ENCODE peak calls at places on chromosomes 1 and 21, in five cellular contexts. One of them, this sample, is unnamed.
A peak's percentile ranks its signal among the peaks of the same experiment; 100 is the strongest.

GRCh38 chr21:43733529-43734071 is 14.7 kb downstream of the PDXK start:
- DNase-seq in NCI-H510A treated with DMSO at 0.1 percent for 48 hours: no peak
- DNase-seq in lower lobe of right lung: no peak
- DNase-seq in EH: peak; percentile 57
- DNase-seq in activated CD4-positive, CD25-positive, alpha-beta regulatory T cell treated with anti-CD3 and anti-CD28 coated beads, Interleukin-2, amount 50 U/mL, for 72 hours: no peak
- DNase-seq in this sample: peak; percentile 44

GRCh38 chr1:231626951-231627614 is 493 bp downstream of the DISC1 start:
- DNase-seq in NCI-H510A treated with DMSO at 0.1 percent for 48 hours: peak; percentile 40
- DNase-seq in lower lobe of right lung: peak; percentile 71
- DNase-seq in EH: peak; percentile 74
- DNase-seq in activated CD4-positive, CD25-positive, alpha-beta regulatory T cell treated with anti-CD3 and anti-CD28 coated beads, Interleukin-2, amount 50 U/mL, for 72 hours: peak; percentile 49
- DNase-seq in this sample: peak; percentile 51

GRCh38 chr21:25901580-25901979 is 166.8 kb downstream of the GABPA start:
- DNase-seq in NCI-H510A treated with DMSO at 0.1 percent for 48 hours: no peak
- DNase-seq in lower lobe of right lung: no peak
- DNase-seq in EH: peak; percentile 5
- DNase-seq in activated CD4-positive, CD25-positive, alpha-beta regulatory T cell treated with anti-CD3 and anti-CD28 coated beads, Interleukin-2, amount 50 U/mL, for 72 hours: no peak
- DNase-seq in this sample: no peak

GRCh38 chr1:98991127-98992003 is 13.3 kb downstream of the PLPPR5 start:
- DNase-seq in NCI-H510A treated with DMSO at 0.1 percent for 48 hours: no peak
- DNase-seq in lower lobe of right lung: no peak
- DNase-seq in EH: peak; percentile 72
- DNase-seq in activated CD4-positive, CD25-positive, alpha-beta regulatory T cell treated with anti-CD3 and anti-CD28 coated beads, Interleukin-2, amount 50 U/mL, for 72 hours: no peak
- DNase-seq in this sample: peak; percentile 62

GRCh38 chr1:234316486-234316885 is 56.8 kb upstream of the COA6 start:
- DNase-seq in NCI-H510A treated with DMSO at 0.1 percent for 48 hours: no peak
- DNase-seq in lower lobe of right lung: no peak
- DNase-seq in EH: no peak
- DNase-seq in activated CD4-positive, CD25-positive, alpha-beta regulatory T cell treated with anti-CD3 and anti-CD28 coated beads, Interleukin-2, amount 50 U/mL, for 72 hours: no peak
- DNase-seq in this sample: no peak

GRCh38 chr21:44759628-44760285 is 41.9 kb downstream of the UBE2G2 start:
- DNase-seq in NCI-H510A treated with DMSO at 0.1 percent for 48 hours: no peak
- DNase-seq in lower lobe of right lung: no peak
- DNase-seq in EH: no peak
- DNase-seq in activated CD4-positive, CD25-positive, alpha-beta regulatory T cell treated with anti-CD3 and anti-CD28 coated beads, Interleukin-2, amount 50 U/mL, for 72 hours: no peak
- DNase-seq in this sample: no peak

GRCh38 chr1:228955691-228956090 is 220.4 kb downstream of the RHOU start:
- DNase-seq in NCI-H510A treated with DMSO at 0.1 percent for 48 hours: no peak
- DNase-seq in lower lobe of right lung: no peak
- DNase-seq in EH: peak; percentile 21
- DNase-seq in activated CD4-positive, CD25-positive, alpha-beta regulatory T cell treated with anti-CD3 and anti-CD28 coated beads, Interleukin-2, amount 50 U/mL, for 72 hours: no peak
- DNase-seq in this sample: peak; percentile 72

GRCh38 chr1:24725209-24725651 is 20.0 kb upstream of the CLIC4 start:
- DNase-seq in NCI-H510A treated with DMSO at 0.1 percent for 48 hours: no peak
- DNase-seq in lower lobe of right lung: no peak
- DNase-seq in EH: peak; percentile 76
- DNase-seq in activated CD4-positive, CD25-positive, alpha-beta regulatory T cell treated with anti-CD3 and anti-CD28 coated beads, Interleukin-2, amount 50 U/mL, for 72 hours: no peak
- DNase-seq in this sample: no peak

GRCh38 chr1:90821152-90821792 is 104.2 kb upstream of the BARHL2 start:
- DNase-seq in NCI-H510A treated with DMSO at 0.1 percent for 48 hours: no peak
- DNase-seq in lower lobe of right lung: no peak
- DNase-seq in EH: no peak
- DNase-seq in activated CD4-positive, CD25-positive, alpha-beta regulatory T cell treated with anti-CD3 and anti-CD28 coated beads, Interleukin-2, amount 50 U/mL, for 72 hours: no peak
- DNase-seq in this sample: peak; percentile 85

GRCh38 chr1:197811769-197812168 is 36.5 kb upstream of the DENND1B start:
- DNase-seq in NCI-H510A treated with DMSO at 0.1 percent for 48 hours: no peak
- DNase-seq in lower lobe of right lung: no peak
- DNase-seq in EH: peak; percentile 38
- DNase-seq in activated CD4-positive, CD25-positive, alpha-beta regulatory T cell treated with anti-CD3 and anti-CD28 coated beads, Interleukin-2, amount 50 U/mL, for 72 hours: no peak
- DNase-seq in this sample: no peak

GRCh38 chr21:32604484-32604883 is 7.7 kb downstream of the CFAP298 start:
- DNase-seq in NCI-H510A treated with DMSO at 0.1 percent for 48 hours: peak; percentile 19
- DNase-seq in lower lobe of right lung: no peak
- DNase-seq in EH: no peak
- DNase-seq in activated CD4-positive, CD25-positive, alpha-beta regulatory T cell treated with anti-CD3 and anti-CD28 coated beads, Interleukin-2, amount 50 U/mL, for 72 hours: no peak
- DNase-seq in this sample: no peak

GRCh38 chr1:24639881-24640280 is 3.2 kb upstream of the SRRM1 start:
- DNase-seq in NCI-H510A treated with DMSO at 0.1 percent for 48 hours: no peak
- DNase-seq in lower lobe of right lung: no peak
- DNase-seq in EH: no peak
- DNase-seq in activated CD4-positive, CD25-positive, alpha-beta regulatory T cell treated with anti-CD3 and anti-CD28 coated beads, Interleukin-2, amount 50 U/mL, for 72 hours: no peak
- DNase-seq in this sample: no peak

GRCh38 chr1:89607888-89608626 is 24.9 kb upstream of the LRRC8C start:
- DNase-seq in NCI-H510A treated with DMSO at 0.1 percent for 48 hours: no peak
- DNase-seq in lower lobe of right lung: no peak
- DNase-seq in EH: no peak
- DNase-seq in activated CD4-positive, CD25-positive, alpha-beta regulatory T cell treated with anti-CD3 and anti-CD28 coated beads, Interleukin-2, amount 50 U/mL, for 72 hours: peak; percentile 58
- DNase-seq in this sample: no peak

GRCh38 chr1:197170538-197170937 is 24.1 kb upstream of the ASPM start:
- DNase-seq in NCI-H510A treated with DMSO at 0.1 percent for 48 hours: no peak
- DNase-seq in lower lobe of right lung: no peak
- DNase-seq in EH: no peak
- DNase-seq in activated CD4-positive, CD25-positive, alpha-beta regulatory T cell treated with anti-CD3 and anti-CD28 coated beads, Interleukin-2, amount 50 U/mL, for 72 hours: no peak
- DNase-seq in this sample: no peak

GRCh38 chr1:16145988-16146887 is 9.6 kb downstream of the EPHA2 start:
- DNase-seq in NCI-H510A treated with DMSO at 0.1 percent for 48 hours: no peak
- DNase-seq in lower lobe of right lung: peak; percentile 74
- DNase-seq in EH: peak; percentile 95
- DNase-seq in activated CD4-positive, CD25-positive, alpha-beta regulatory T cell treated with anti-CD3 and anti-CD28 coated beads, Interleukin-2, amount 50 U/mL, for 72 hours: no peak
- DNase-seq in this sample: peak; percentile 80

GRCh38 chr1:2204384-2205190 is 10.0 kb upstream of the FAAP20 start:
- DNase-seq in NCI-H510A treated with DMSO at 0.1 percent for 48 hours: no peak
- DNase-seq in lower lobe of right lung: peak; percentile 88
- DNase-seq in EH: peak; percentile 86
- DNase-seq in activated CD4-positive, CD25-positive, alpha-beta regulatory T cell treated with anti-CD3 and anti-CD28 coated beads, Interleukin-2, amount 50 U/mL, for 72 hours: no peak
- DNase-seq in this sample: no peak

GRCh38 chr1:55067022-55067781 is 27.9 kb downstream of the PCSK9 start:
- DNase-seq in NCI-H510A treated with DMSO at 0.1 percent for 48 hours: no peak
- DNase-seq in lower lobe of right lung: no peak
- DNase-seq in EH: no peak
- DNase-seq in activated CD4-positive, CD25-positive, alpha-beta regulatory T cell treated with anti-CD3 and anti-CD28 coated beads, Interleukin-2, amount 50 U/mL, for 72 hours: no peak
- DNase-seq in this sample: no peak